ENCODE peak calls at places on chromosomes 12 and 14, in seven cellular contexts. L is GM06990, G is AG09309, Y is fibroblast of mammary gland, J is cardiac fibroblast, M is WERI-Rb-1, V is astrocyte of the spinal cord. Q is an unnamed sample.
A peak's percentile ranks its signal among the peaks of the same experiment; 100 is the strongest.

GRCh38 chr14:95833429-95833828 is 43.2 kb upstream of the TUNAR start:
- DNase-seq in J (no peak), Y (no peak), G (no peak), M (no peak), V (no peak), L (no peak), Q (peak; percentile 18)

GRCh38 chr12:65845751-65846537 is 21.7 kb downstream of the HMGA2 start:
- DNase-seq in V (no peak), Y (no peak), G (no peak), M (peak; percentile 58), J (no peak), L (no peak), Q (no peak)

GRCh38 chr12:122117979-122118378 is 39.4 kb downstream of the MLXIP start:
- DNase-seq in L (no peak), V (no peak), J (no peak), M (no peak), G (no peak), Y (peak; percentile 52), Q (no peak)

GRCh38 chr12:13094349-13094748 is 9.1 kb downstream of the GSG1 start:
- DNase-seq in M (peak; percentile 40), V (peak; percentile 34), L (no peak), J (peak; percentile 60), Y (peak; percentile 66), G (no peak), Q (no peak)

GRCh38 chr12:46233418-46233817 is 35.4 kb downstream of the SLC38A1 start:
- DNase-seq in M (no peak), G (no peak), J (no peak), L (no peak), V (no peak), Y (no peak), Q (peak; percentile 83)

GRCh38 chr14:28772613-28773012 is 6.0 kb downstream of the FOXG1 start:
- DNase-seq in V (no peak), Y (no peak), L (no peak), J (no peak), G (no peak), M (no peak), Q (no peak)

GRCh38 chr14:58572092-58572853 is 65.5 kb upstream of the DACT1 start:
- DNase-seq in Y (peak; percentile 40), M (no peak), G (no peak), L (no peak), V (peak; percentile 44), J (peak; percentile 9), Q (no peak)

GRCh38 chr12:115943630-115944391 is 333.7 kb downstream of the MED13L start:
- DNase-seq in V (no peak), M (no peak), J (peak; percentile 42), L (no peak), G (no peak), Y (peak; percentile 50), Q (no peak)

GRCh38 chr12:108955225-108955835 is 65.5 kb downstream of the SVOP start:
- DNase-seq in V (peak; percentile 10), Y (peak; percentile 44), L (no peak), J (peak; percentile 39), M (peak; percentile 85), G (no peak), Q (no peak)

GRCh38 chr12:82896979-82897378 is 210.3 kb downstream of the TMTC2 start:
- DNase-seq in G (no peak), J (peak; percentile 25), L (no peak), V (peak; percentile 47), Y (peak; percentile 40), M (no peak), Q (peak; percentile 69)

GRCh38 chr14:76776306-76777251 is 15.3 kb downstream of the VASH1 start:
- DNase-seq in V (no peak), J (no peak), L (no peak), Y (no peak), G (no peak), M (peak; percentile 42), Q (no peak)

GRCh38 chr12:58529114-58529665 is 391.1 kb downstream of the LRIG3 start:
- DNase-seq in G (peak; percentile 10), V (peak; percentile 86), L (no peak), M (no peak), J (peak; percentile 48), Y (peak; percentile 94), Q (no peak)

GRCh38 chr14:24817638-24818053 is 183.7 kb upstream of the GZMB start:
- DNase-seq in L (no peak), V (no peak), J (peak; percentile 65), G (no peak), Y (peak; percentile 46), M (no peak), Q (no peak)
- TF ChIP-seq CTCF in L (no peak), V (peak; percentile 67), J (peak; percentile 49), G (peak; percentile 73), Y (peak; percentile 34), M (no peak), Q (peak; percentile 64)

GRCh38 chr12:87661770-87662402 is 367.3 kb downstream of the C12orf50 start:
- DNase-seq in V (no peak), L (no peak), J (no peak), M (no peak), Y (no peak), G (no peak), Q (no peak)

GRCh38 chr12:87656311-87656710 is 372.9 kb downstream of the C12orf50 start:
- DNase-seq in J (no peak), V (no peak), Y (no peak), M (no peak), G (no peak), L (no peak), Q (no peak)

DNA sequence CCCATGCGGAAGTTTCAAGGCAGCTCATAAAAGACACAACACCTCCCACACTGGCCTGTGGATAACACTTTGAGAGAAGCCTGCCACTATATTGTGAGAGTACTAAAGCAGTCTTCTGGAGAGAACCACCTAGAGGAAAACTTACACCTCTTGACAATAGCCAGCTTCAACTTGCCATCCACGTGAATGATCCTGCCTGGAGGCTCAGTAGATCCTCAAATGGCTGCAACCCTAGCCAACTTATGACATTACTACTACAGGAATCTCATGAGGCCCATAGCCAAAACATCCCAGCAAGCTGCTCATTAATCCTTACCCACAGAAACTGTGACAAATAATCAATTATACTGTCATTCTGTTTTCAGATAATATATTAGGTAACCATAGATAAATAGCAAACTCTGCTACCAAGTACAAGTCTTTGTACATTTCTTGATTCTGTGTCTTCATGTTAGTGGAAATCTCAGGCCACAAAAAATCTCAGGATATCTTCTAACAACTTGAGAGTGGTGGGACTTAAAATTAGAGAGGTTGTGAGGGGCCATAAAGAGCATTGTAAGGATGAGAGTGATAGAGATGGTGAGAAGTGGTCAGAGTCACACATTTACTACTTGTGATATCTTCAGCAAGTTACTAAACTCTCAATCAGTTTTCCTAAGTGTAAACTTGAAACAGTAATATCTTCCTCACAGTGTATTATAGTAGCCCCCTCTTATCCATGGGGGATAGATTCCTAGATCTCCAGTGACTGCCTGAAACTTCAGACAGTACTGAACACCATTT is 368.0 kb downstream of the C12orf50 start:
- DNase-seq in V (no peak), Y (no peak), J (no peak), G (no peak), L (no peak), M (no peak), Q (no peak)
- H3K4me3 ChIP-seq in V (no peak overlapping the region), Y (no peak overlapping the region), J (no peak overlapping the region), G (no peak overlapping the region), L (no peak overlapping the region), M (no peak overlapping the region), Q (no peak overlapping the region)

GRCh38 chr14:72644038-72644437 is 249.9 kb downstream of the DPF3 start:
- DNase-seq in G (no peak), L (no peak), Y (no peak), J (no peak), V (no peak), M (peak; percentile 87), Q (no peak)

GRCh38 chr14:72645706-72646105 is 248.2 kb downstream of the DPF3 start:
- DNase-seq in M (no peak), G (no peak), Y (no peak), J (no peak), L (no peak), V (no peak), Q (no peak)

GRCh38 chr14:72646861-72647528 is 246.9 kb downstream of the DPF3 start:
- DNase-seq in G (no peak), J (peak; percentile 86), V (peak; percentile 93), Y (peak; percentile 88), M (no peak), L (no peak), Q (no peak)

GRCh38 chr14:72643317-72643801 is 250.5 kb downstream of the DPF3 start:
- DNase-seq in J (peak; percentile 95), M (peak; percentile 93), V (peak; percentile 98), L (no peak), G (peak; percentile 87), Y (peak; percentile 98), Q (no peak)

GRCh38 chr14:72644758-72645489 is 249.0 kb downstream of the DPF3 start:
- DNase-seq in G (no peak), L (no peak), M (peak; percentile 34), V (no peak), J (no peak), Y (peak; percentile 33), Q (no peak)
- TF ChIP-seq CTCF in G (no peak), L (peak; percentile 12), M (peak; percentile 17), V (peak; percentile 14), J (no peak), Y (peak; percentile 9), Q (no peak)

GRCh38 chr14:104688505-104688754 is 988 bp upstream of the INF2 start:
- DNase-seq in J (no peak), Y (no peak), G (no peak), V (no peak), L (no peak), M (no peak), Q (no peak)

GRCh38 chr14:104686624-104687517 is 2.5 kb upstream of the INF2 start:
- DNase-seq in L (no peak), Y (no peak), M (no peak), J (no peak), G (no peak), V (no peak), Q (no peak)

GRCh38 chr14:104685998-104686610 is 3.3 kb upstream of the INF2 start:
- DNase-seq in M (no peak), V (no peak), J (no peak), Y (no peak), L (no peak), G (no peak), Q (no peak)

GRCh38 chr14:104688755-104689619 is at the start of gene INF2:
- DNase-seq in L (peak; percentile 66), J (peak; percentile 65), V (peak; percentile 47), M (peak; percentile 54), G (no peak), Y (peak; percentile 47), Q (no peak)

DNA sequence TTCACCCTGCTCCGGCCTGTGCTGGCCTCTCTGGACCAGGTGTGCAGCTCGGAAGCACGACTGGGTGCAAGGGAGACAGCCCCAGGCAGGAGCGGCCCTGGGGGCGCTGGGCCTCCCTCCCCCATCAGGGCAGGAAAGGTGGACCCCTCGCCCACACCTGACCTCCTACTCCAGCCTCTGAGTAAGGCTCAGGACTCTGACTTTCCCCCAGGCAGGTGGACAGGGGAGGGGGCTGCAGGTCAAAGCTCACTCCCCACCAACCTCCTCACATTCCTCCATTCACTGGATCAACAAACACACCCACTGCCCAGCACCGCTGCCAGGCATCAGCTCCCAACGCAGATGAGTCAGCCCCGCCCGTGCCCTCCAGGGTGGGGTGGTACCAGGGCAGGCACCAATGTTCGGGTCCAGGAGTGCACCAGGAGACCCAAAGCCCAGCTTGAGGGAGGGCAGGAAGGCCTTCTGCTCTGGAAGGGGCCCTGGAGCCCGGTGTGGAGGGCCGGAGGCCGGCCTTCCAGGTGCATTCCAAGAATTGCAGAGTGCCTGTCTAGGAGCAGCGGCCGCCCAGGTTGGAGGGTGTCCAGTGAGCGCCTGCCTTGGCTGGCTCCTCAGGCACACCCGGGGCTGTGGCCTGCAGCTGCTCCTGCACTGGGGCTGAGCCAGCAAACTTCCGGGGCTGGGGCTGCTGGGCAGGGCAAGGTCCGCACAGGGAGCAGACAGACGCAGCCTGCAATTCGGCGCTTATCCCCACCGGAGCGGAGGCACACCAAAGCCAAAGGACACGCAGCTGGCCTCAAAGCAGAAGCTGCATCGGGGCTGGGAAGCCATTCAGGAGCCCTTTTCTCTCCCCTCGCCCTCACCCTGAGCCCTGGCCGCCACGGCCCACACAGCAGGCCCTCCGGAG is 1.6 kb upstream of the INF2 start:
- DNase-seq in L (no peak), J (peak; percentile 82), G (no peak), Y (peak; percentile 19), M (no peak), V (peak; percentile 45), Q (peak; percentile 87)
- H3K4me3 ChIP-seq in L (no peak overlapping the region), J (no peak overlapping the region), G (no peak overlapping the region), Y (no peak overlapping the region), M (no peak overlapping the region), V (no peak overlapping the region), Q (peak overlapping the region; percentile 28)

Q was measured in LNCaP clone FGC.